ENCODE peak calls at places on chromosomes 12 and 14, in seven cellular contexts. T is mesendoderm, M is breast epithelium, F is adrenal gland, X is uterus, G is cardiac muscle cell, Y is GM23338. D is an unnamed sample. For H3K4me1, the result is how much of the 10 kb centered on the place peaks cover.

GRCh38 chr14:91173867-91174266 is 60.0 kb downstream of the DGLUCY start:
- DNase-seq in T (no peak), M (no peak), F (no peak), X (no peak), G (no peak), Y (no peak), D (no peak)

GRCh38 chr12:80100566-80100965 is 1.2 kb downstream of the OTOGL start:
- DNase-seq in T (no peak), M (no peak), F (no peak), X (no peak), G (no peak), Y (no peak), D (no peak)

GRCh38 chr12:47837190-47838171 is 17.8 kb upstream of the HDAC7 start:
- DNase-seq in T (peak), M (peak), F (peak), X (peak), G (peak), Y (peak), D (no peak)

GRCh38 chr12:44875417-44875953 is 630 bp downstream of the NELL2 start:
- DNase-seq in T (peak), M (no peak), F (no peak), X (no peak), G (no peak), Y (peak), D (no peak)

GRCh38 chr14:22871200-22871961 is at the start of gene LRP10:
- DNase-seq in T (peak), M (peak), F (peak), X (peak), G (peak), Y (peak), D (peak)

GRCh38 chr14:74804219-74804825 is 41.2 kb downstream of the YLPM1 start:
- DNase-seq in T (peak), M (no peak), F (peak), X (no peak), G (peak), Y (peak), D (no peak)

GRCh38 chr14:72792051-72792788 is 101.7 kb downstream of the DPF3 start:
- DNase-seq in T (peak), M (no peak), F (peak), X (no peak), G (no peak), Y (no peak), D (no peak)

GRCh38 chr14:99671230-99672224 is 12.6 kb upstream of the CYP46A1 start:
- DNase-seq in T (peak), M (no peak), F (no peak), X (no peak), G (peak), Y (no peak), D (no peak)

GRCh38 chr12:92030618-92031017 is 115.0 kb downstream of the BTG1 start:
- DNase-seq in T (no peak), M (peak), F (peak), X (peak), G (peak), Y (no peak), D (no peak)

GRCh38 chr12:93199831-93200236 is 177.9 kb upstream of the NUDT4 start:
- DNase-seq in T (peak), M (no peak), F (no peak), X (no peak), G (peak), Y (no peak), D (no peak)

GRCh38 chr12:3137268-3137761 is 60.1 kb downstream of the TSPAN9 start:
- DNase-seq in T (peak), M (peak), F (no peak), X (peak), G (peak), Y (peak), D (no peak)

GRCh38 chr14:20630340-20631022 is 11.0 kb downstream of the OR6S1 start:
- DNase-seq in T (peak), M (no peak), F (no peak), X (peak), G (peak), Y (peak), D (no peak)

GRCh38 chr14:61101803-61102548 is 120.9 kb downstream of the SLC38A6 start:
- DNase-seq in T (peak), M (no peak), F (no peak), X (no peak), G (peak), Y (peak), D (no peak)

GRCh38 chr14:92382677-92383076 is 59.7 kb downstream of the SLC24A4 start:
- DNase-seq in T (no peak), M (no peak), F (peak), X (no peak), G (no peak), Y (peak), D (no peak)

GRCh38 chr12:32454075-32454474 is 54.7 kb downstream of the FGD4 start:
- DNase-seq in T (peak), M (no peak), F (no peak), X (no peak), G (peak), Y (peak), D (no peak)

GRCh38 chr12:25276199-25276937 is 25.6 kb upstream of the KRAS start:
- DNase-seq in T (no peak), M (no peak), F (peak), X (peak), G (peak), Y (no peak), D (no peak)

GRCh38 chr12:18146375-18146774 is 56.4 kb upstream of the RERGL start:
- DNase-seq in T (no peak), M (no peak), F (no peak), X (no peak), G (peak), Y (no peak), D (no peak)

GRCh38 chr14:22561661-22562579 is 27.1 kb downstream of the DAD1 start:
- DNase-seq in T (peak), M (no peak), F (no peak), X (no peak), G (peak), Y (no peak), D (no peak)

GRCh38 chr12:49279706-49280159 is 14.9 kb downstream of the TUBA1C start:
- DNase-seq in T (peak), M (no peak), F (no peak), X (no peak), G (no peak), Y (peak), D (no peak)

GRCh38 chr14:22071001-22071400 is 397.4 kb upstream of the OR4E1 start:
- DNase-seq in T (no peak), M (no peak), F (no peak), X (no peak), G (no peak), Y (no peak), D (no peak)

GRCh38 chr12:22971771-22972191 is 346.8 kb downstream of the ETNK1 start:
- DNase-seq in T (no peak), M (no peak), F (no peak), X (no peak), G (peak), Y (no peak), D (no peak)

GRCh38 chr14:21528381-21529348 is 2.5 kb upstream of the SALL2 start:
- DNase-seq in T (no peak), M (no peak), F (no peak), X (no peak), G (peak), Y (peak), D (no peak)

GRCh38 chr12:108495054-108495453 is 20.0 kb upstream of the FICD start:
- DNase-seq in T (peak), M (no peak), F (no peak), X (no peak), G (peak), Y (peak), D (no peak)

GRCh38 chr14:44567997-44568396 is 60.9 kb upstream of the FSCB start:
- DNase-seq in T (no peak), M (no peak), F (no peak), X (no peak), G (no peak), Y (no peak), D (no peak)

GRCh38 chr14:30621354-30621953 is 665 bp upstream of the SCFD1 start:
- DNase-seq in T (peak), M (no peak), F (no peak), X (no peak), G (peak), Y (peak), D (peak)

GRCh38 chr14:71416392-71416791 is 509.1 kb downstream of the PCNX1 start:
- DNase-seq in T (peak), M (no peak), F (no peak), X (no peak), G (no peak), Y (no peak), D (no peak)

GRCh38 chr14:55430024-55430690 is 10.3 kb downstream of the TBPL2 start:
- DNase-seq in T (peak), M (no peak), F (no peak), X (peak), G (peak), Y (peak), D (no peak)

GRCh38 chr14:81727243-81727642 is 193.6 kb upstream of the SEL1L start:
- DNase-seq in T (no peak), M (no peak), F (peak), X (no peak), G (no peak), Y (no peak), D (no peak)

GRCh38 chr12:54868690-54869089 is 14.4 kb downstream of the MUCL1 start:
- DNase-seq in T (no peak), M (no peak), F (no peak), X (no peak), G (no peak), Y (no peak), D (no peak)
- H3K27ac ChIP-seq in T (no peak), M (no peak), F (no peak), X (no peak), G (no peak), Y (no peak), D (no peak)

GRCh38 chr12:110582286-110583136 is 607 bp downstream of the PPTC7 start:
- DNase-seq in T (peak), M (peak), F (peak), X (peak), G (peak), Y (peak), D (no peak)

GRCh38 chr12:110583137-110584059 is at the start of gene PPTC7:
- DNase-seq in T (peak), M (peak), F (peak), X (peak), G (peak), Y (peak), D (peak)

GRCh38 chr12:110590059-110590458 is 6.9 kb upstream of the PPTC7 start:
- DNase-seq in T (no peak), M (no peak), F (no peak), X (no peak), G (no peak), Y (no peak), D (no peak)

GRCh38 chr12:110581951-110582285 is 1.2 kb downstream of the PPTC7 start:
- DNase-seq in T (peak), M (no peak), F (peak), X (no peak), G (no peak), Y (peak), D (no peak)

GRCh38 chr12:110585231-110585799 is 2.2 kb upstream of the PPTC7 start:
- DNase-seq in T (peak), M (no peak), F (peak), X (no peak), G (peak), Y (peak), D (no peak)
- H3K4me1 ChIP-seq in T (under half), M (under half), F (under half), X (under half), G (under half), Y (under half), D (half or more)

GRCh38 chr12:132477703-132478432 is 12.1 kb upstream of the FBRSL1 start:
- DNase-seq in T (no peak), M (no peak), F (no peak), X (no peak), G (no peak), Y (no peak), D (no peak)

GRCh38 chr12:132476421-132476820 is 13.5 kb upstream of the FBRSL1 start:
- DNase-seq in T (no peak), M (no peak), F (no peak), X (no peak), G (no peak), Y (no peak), D (no peak)

GRCh38 chr12:132476038-132476414 is 13.9 kb upstream of the FBRSL1 start:
- DNase-seq in T (no peak), M (no peak), F (no peak), X (no peak), G (no peak), Y (no peak), D (no peak)

GRCh38 chr12:132478433-132478803 is 11.5 kb upstream of the FBRSL1 start:
- DNase-seq in T (no peak), M (no peak), F (no peak), X (no peak), G (no peak), Y (no peak), D (no peak)

DNA sequence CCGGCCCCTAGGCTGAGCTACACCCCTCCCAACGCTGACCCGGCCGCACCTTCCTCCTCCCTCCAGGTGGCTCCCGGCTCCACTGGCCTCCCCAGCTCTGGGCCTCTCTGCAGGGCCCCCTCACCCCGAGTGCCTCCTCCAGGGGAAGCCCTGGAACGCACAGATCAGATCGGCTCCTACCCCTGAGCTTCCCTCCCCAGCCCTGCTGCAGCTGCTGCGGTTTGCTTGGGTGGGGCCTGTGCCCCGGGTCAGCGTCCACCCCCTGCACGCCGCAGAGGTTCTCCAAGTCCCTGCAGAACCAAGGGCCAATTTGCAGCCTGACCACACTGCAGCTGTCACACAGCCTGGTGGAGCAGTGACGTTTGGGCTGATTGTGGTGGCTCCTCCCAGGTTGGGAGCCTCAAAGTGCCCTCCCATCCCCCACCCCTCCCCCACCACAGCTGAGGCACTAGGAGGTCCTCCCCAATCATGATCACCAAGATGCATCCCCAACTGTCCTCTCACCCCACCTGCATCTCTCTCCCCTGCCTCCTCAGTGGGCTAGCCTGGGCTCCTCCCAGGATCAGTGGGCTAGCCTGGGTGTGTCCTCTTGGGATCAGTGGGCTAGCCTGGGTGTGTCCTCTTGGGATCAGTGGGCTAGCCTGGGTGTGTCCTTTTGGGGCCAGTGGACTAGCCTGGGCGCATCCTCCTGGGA is 12.8 kb upstream of the FBRSL1 start:
- DNase-seq in T (no peak), M (no peak), F (no peak), X (no peak), G (no peak), Y (no peak), D (no peak)
- H3K27ac ChIP-seq in T (no peak), M (no peak), F (no peak), X (no peak), G (no peak), Y (no peak), D (no peak)

DNA sequence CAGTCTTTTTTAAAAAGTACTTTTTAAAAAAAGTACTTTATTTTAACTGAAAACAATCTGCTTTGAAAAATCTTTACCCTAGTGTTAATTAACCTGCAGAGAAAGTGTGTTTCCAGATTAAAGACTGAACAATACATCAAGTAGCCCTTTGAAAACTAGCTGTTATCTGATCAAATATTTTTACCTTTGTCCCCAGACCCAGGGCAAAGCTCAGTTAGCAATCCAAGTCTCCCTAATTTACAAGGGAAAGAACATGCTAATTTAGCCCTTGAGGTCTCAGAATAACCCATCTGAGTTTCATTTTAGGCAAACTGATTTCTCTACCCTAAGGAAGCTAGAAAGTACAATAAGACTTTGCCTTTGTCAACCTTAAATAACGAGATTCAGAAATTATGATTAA is 91.2 kb downstream of the PPM1H start:
- DNase-seq in T (peak), M (no peak), F (no peak), X (no peak), G (no peak), Y (peak), D (no peak)
- H3K4me1 ChIP-seq in T (under half), M (under half), F (under half), X (under half), G (under half), Y (under half), D (under half)

GRCh38 chr14:97602438-97603117 is 805.4 kb downstream of the VRK1 start:
- DNase-seq in T (no peak), M (no peak), F (no peak), X (no peak), G (no peak), Y (no peak), D (no peak)

GRCh38 chr14:97604731-97605130 is 807.5 kb downstream of the VRK1 start:
- DNase-seq in T (no peak), M (no peak), F (no peak), X (no peak), G (no peak), Y (no peak), D (no peak)

DNA sequence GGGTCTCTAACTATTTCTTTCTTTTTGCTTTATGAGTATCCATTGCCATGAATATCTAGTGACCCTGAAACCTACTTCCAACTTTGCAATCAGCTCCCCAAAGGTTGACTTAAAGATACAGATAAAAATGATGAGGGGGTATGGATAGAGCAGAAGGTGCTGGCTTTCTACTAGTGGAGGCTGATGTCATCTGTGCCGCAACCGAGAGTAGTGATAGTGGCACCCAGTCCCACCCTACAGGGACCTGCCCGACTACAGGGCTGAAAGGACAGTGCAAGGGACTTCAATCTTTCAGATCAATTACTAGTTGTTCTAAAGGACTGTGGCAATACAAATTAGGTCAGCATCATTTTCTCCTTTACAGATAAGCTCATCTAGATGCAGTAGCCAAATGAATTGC is 806.0 kb downstream of the VRK1 start:
- DNase-seq in T (no peak), M (no peak), F (no peak), X (no peak), G (no peak), Y (no peak), D (no peak)
- H3K27ac ChIP-seq in T (no peak), M (no peak), F (no peak), X (no peak), G (no peak), Y (no peak), D (peak)

DNA sequence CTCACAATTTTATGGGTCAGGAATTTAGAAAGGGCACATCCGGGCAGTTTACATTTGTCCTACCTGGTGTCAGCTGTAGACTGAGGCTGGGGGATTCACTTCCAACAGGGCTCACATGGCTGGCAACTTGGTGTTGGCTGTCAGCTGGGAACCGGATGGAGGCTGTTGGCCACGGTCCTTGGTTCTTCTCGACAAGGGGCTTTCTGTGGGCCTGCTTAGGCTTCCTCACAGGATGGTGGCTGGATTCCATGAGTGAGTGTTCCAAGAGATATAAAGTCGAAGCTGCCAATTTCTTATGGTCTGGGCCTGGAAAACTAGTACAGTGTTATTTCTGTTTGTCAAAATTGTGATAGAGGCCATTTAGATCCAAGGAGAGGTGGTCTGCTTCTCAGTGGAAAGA is 127.9 kb downstream of the PTCSC3 start:
- DNase-seq in T (no peak), M (no peak), F (no peak), X (no peak), G (no peak), Y (no peak), D (no peak)
- H3K4me1 ChIP-seq in T (under half), M (under half), F (under half), X (under half), G (under half), Y (under half), D (under half)

D was measured in esophagus squamous epithelium.